ENCODE peak calls at places on chromosome 4, in nine cellular contexts. P is osteocyte, Z is GM20000, M is astrocyte of the spinal cord, R is SK-N-SH, V is AG09309, K is prostate gland, A is fibroblast of mammary gland, T is thyroid gland. O is an unnamed sample.

GRCh38 chr4:185425600-185426352 is at the start of gene UFSP2:
- DNase-seq in P (peak; percentile 96), Z (peak; percentile 87), M (peak; percentile 93), R (peak; percentile 94), V (peak; percentile 59), K (peak; percentile 81), A (peak; percentile 87), T (peak; percentile 86), O (peak; percentile 83)

GRCh38 chr4:7699825-7700224 is 239.8 kb downstream of the AFAP1 start:
- DNase-seq in P (no peak), Z (no peak), M (no peak), R (no peak), V (no peak), K (no peak), A (no peak), T (no peak), O (no peak)

GRCh38 chr4:125765936-125766335 is 451.2 kb downstream of the FAT4 start:
- DNase-seq in P (no peak), Z (no peak), M (no peak), R (no peak), V (no peak), K (no peak), A (peak; percentile 35), T (no peak), O (no peak)

GRCh38 chr4:10971800-10972398 is 287.3 kb upstream of the CLNK start:
- DNase-seq in P (no peak), Z (no peak), M (no peak), R (no peak), V (no peak), K (no peak), A (no peak), T (no peak), O (no peak)

GRCh38 chr4:38055566-38055965 is 95.4 kb downstream of the PTTG2 start:
- DNase-seq in P (no peak), Z (no peak), M (no peak), R (peak; percentile 37), V (no peak), K (no peak), A (no peak), T (no peak), O (no peak)

GRCh38 chr4:7103599-7104365 is 35.9 kb upstream of the GRPEL1 start:
- DNase-seq in P (no peak), Z (no peak), M (no peak), R (peak; percentile 62), V (no peak), K (no peak), A (no peak), T (peak; percentile 69), O (peak; percentile 10)

GRCh38 chr4:125520258-125520990 is 205.7 kb downstream of the FAT4 start:
- DNase-seq in P (no peak), Z (no peak), M (peak; percentile 43), R (no peak), V (no peak), K (no peak), A (no peak), T (no peak), O (no peak)

GRCh38 chr4:95059630-95060029 is 301.9 kb downstream of the BMPR1B start:
- DNase-seq in P (no peak), Z (no peak), M (peak; percentile 69), R (peak; percentile 22), V (peak; percentile 16), K (no peak), A (peak; percentile 70), T (no peak), O (no peak)

GRCh38 chr4:151563194-151563593 is 154.2 kb downstream of the FHIP1A start:
- DNase-seq in P (no peak), Z (no peak), M (peak; percentile 34), R (no peak), V (no peak), K (peak; percentile 69), A (peak; percentile 22), T (peak; percentile 61), O (no peak)

GRCh38 chr4:184437988-184438774 is 36.2 kb downstream of the IRF2 start:
- DNase-seq in P (no peak), Z (no peak), M (peak; percentile 14), R (no peak), V (no peak), K (no peak), A (no peak), T (no peak), O (no peak)

GRCh38 chr4:129362685-129363274 is 266.8 kb downstream of the C4orf33 start:
- DNase-seq in P (no peak), Z (peak; percentile 55), M (peak; percentile 79), R (peak; percentile 51), V (peak; percentile 25), K (peak; percentile 45), A (peak; percentile 80), T (peak; percentile 62), O (peak; percentile 32)

GRCh38 chr4:78653655-78654054 is 102.1 kb downstream of the ANXA3 start:
- DNase-seq in P (no peak), Z (no peak), M (no peak), R (peak; percentile 38), V (no peak), K (no peak), A (no peak), T (no peak), O (no peak)

DNA sequence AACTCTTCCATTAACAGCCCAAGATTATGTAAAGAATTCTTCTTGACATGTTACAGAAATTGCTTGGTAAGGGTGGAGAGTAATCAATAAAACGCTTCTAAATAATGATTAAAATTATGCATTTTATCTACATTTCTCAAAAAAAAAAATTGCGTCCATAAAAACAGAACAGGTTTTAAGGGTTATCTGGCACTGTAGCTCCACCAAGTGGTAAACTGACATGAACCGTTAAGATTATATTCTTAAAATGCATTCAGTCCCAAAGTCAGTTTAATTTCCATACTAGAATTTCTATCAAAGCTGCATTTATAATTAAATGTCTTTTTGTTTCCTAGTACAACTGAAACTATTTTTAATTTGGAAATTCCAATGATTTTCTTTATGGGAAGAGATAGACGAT is 214.0 kb upstream of the UGT8 start:
- DNase-seq in P (no peak), Z (peak; percentile 7), M (peak; percentile 68), R (peak; percentile 29), V (peak; percentile 10), K (no peak), A (peak; percentile 71), T (no peak), O (no peak)
- TF ChIP-seq CTCF in P (peak; percentile 70), Z (no peak), M (peak; percentile 52), R (peak; percentile 83), V (peak; percentile 38), K (no peak), A (peak; percentile 64), T (no peak), O (peak; percentile 48)

DNA sequence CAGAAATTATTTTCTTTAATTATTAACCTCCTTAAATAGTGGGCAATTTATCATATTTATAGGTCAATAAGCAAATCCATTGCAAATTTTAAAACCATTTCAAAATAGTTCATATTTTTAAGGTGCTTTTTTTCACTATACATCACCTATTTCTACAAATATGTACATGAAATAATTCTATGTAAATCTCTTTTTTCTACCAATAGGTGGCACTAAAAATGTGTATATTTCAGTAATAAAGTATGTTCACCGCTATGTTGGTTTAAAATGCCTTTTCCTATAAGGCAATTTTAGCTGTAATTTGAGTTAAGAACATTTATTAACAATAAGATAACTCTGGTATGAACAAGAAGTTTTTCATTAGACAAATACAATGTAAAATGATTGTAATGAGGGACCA is 672.2 kb downstream of the KCTD8 start:
- DNase-seq in P (no peak), Z (peak; percentile 5), M (peak; percentile 17), R (peak; percentile 1), V (no peak), K (no peak), A (peak; percentile 3), T (no peak), O (no peak)
- TF ChIP-seq CTCF in P (peak; percentile 50), Z (no peak), M (peak; percentile 17), R (peak; percentile 61), V (no peak), K (no peak), A (peak; percentile 14), T (no peak), O (peak; percentile 66)

DNA sequence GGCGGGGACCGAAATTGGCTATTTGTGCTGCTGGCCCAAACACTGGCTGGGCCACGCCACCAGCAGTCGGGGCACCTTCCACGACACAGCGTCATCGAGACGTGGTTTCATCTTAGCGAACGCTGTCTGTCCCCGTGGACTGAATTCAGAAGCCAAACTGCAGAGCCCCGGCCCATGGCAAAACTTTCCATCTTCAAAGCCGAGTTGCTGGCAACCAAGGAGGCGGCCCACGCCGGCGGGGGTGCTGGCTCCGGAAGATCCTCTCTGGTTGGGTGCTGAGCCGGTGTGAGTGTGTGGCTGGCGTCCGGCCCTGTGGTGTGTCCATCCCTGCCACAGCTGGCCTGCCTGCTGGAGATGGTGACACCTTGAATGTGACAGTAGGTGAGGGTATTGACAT is 96.6 kb upstream of the ADRA2C start:
- DNase-seq in P (no peak), Z (no peak), M (no peak), R (no peak), V (no peak), K (no peak), A (no peak), T (no peak), O (no peak)
- TF ChIP-seq CTCF in P (no peak), Z (no peak), M (no peak), R (no peak), V (no peak), K (no peak), A (no peak), T (no peak), O (no peak)

DNA sequence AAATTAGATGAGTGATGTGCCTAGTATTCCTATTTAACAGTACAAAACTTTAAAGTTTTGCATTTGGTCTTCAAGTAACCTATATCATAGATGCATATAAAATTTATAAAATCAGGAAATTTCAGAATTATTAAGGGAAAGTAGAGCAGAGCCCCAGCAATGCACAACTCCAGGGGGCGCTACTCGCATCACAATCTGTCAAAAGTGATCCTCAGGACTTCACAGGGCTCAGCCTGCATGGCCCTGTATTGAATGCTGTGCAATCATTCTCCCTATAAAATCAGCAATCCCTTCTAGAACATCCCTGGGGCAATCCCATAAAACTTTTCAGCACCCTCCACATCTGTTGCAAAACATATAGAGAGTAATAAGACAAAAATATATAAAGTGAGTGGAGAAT is 12.4 kb upstream of the PPARGC1A start:
- DNase-seq in P (no peak), Z (no peak), M (no peak), R (no peak), V (no peak), K (no peak), A (no peak), T (no peak), O (no peak)
- TF ChIP-seq CTCF in P (no peak), Z (no peak), M (no peak), R (peak; percentile 23), V (no peak), K (no peak), A (peak; percentile 5), T (no peak), O (no peak)

GRCh38 chr4:5710065-5710961 is 688 bp upstream of the EVC start:
- DNase-seq in P (no peak), Z (peak; percentile 47), M (peak; percentile 9), R (peak; percentile 75), V (no peak), K (peak; percentile 26), A (no peak), T (no peak), O (no peak)
- TF ChIP-seq CTCF in P (peak; percentile 53), Z (no peak), M (peak; percentile 50), R (peak; percentile 54), V (peak; percentile 53), K (no peak), A (peak; percentile 48), T (peak; percentile 13), O (no peak)

DNA sequence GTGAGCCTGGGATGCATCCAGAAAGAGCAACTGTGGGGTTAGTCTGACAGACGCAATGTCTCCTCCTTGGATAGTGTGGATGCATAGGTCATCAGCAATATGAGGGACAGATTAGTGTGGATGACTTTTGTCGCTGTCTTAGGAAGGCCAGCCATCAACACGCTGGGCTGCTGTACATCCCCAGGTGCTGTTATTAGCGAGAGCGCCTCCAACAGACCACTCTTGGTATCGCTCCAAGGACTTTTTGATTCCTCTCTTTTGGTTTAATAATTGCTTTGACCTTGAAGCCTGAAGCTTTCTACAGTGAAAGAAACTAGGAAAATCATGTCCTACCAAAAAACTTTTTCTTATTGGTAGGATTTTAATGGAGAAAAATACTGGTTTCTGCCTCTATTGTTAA is 76.7 kb downstream of the TMEM131L start:
- DNase-seq in P (no peak), Z (no peak), M (no peak), R (no peak), V (no peak), K (no peak), A (no peak), T (no peak), O (no peak)
- TF ChIP-seq CTCF in P (peak; percentile 6), Z (no peak), M (no peak), R (peak; percentile 33), V (no peak), K (no peak), A (peak; percentile 7), T (no peak), O (no peak)